ENCODE peak calls at places on chromosomes 13 and 19, in nine cellular contexts. M is lower lobe of right lung, E is upper lobe of left lung, Q is RWPE2, L is mucosa of descending colon, J is DND-41, X is PC-3, D is pancreas, K is K562. F is an unnamed sample.

GRCh38 chr19:12647047-12647446 is 19.5 kb downstream of the MAN2B1 start:
- ATAC-seq in D (no peak), J (no peak), Q (no peak), K (no peak), L (no peak), E (no peak), M (peak; percentile 24), X (no peak), F (no peak)

GRCh38 chr19:46721269-46722003 is 4.5 kb upstream of the PRKD2 start:
- ATAC-seq in X (no peak), J (no peak), L (no peak), D (no peak), K (peak; percentile 49), M (no peak), Q (no peak), E (no peak), F (no peak)

GRCh38 chr13:55571237-55571867 is 1569.4 kb upstream of the PRR20A start:
- ATAC-seq in E (no peak), D (no peak), K (no peak), J (no peak), X (no peak), L (no peak), M (no peak), Q (no peak), F (no peak)

GRCh38 chr13:36154567-36155231 is 23.5 kb upstream of the DCLK1 start:
- ATAC-seq in L (no peak), M (peak; percentile 16), D (no peak), J (no peak), K (no peak), E (peak; percentile 47), Q (no peak), X (no peak), F (peak; percentile 46)

GRCh38 chr13:66845393-66845792 is 384.7 kb downstream of the PCDH9 start:
- ATAC-seq in M (no peak), L (no peak), K (no peak), J (no peak), E (peak; percentile 6), Q (no peak), X (no peak), D (no peak), F (no peak)

GRCh38 chr19:48997972-48998371 is 4.3 kb downstream of the RUVBL2 start:
- ATAC-seq in M (no peak), J (no peak), X (no peak), E (no peak), D (no peak), K (peak; percentile 53), Q (no peak), L (no peak), F (no peak)

GRCh38 chr19:35484637-35485036 is 5.6 kb downstream of the KRTDAP start:
- ATAC-seq in J (no peak), L (peak; percentile 25), Q (no peak), M (no peak), K (no peak), E (no peak), D (no peak), X (no peak), F (no peak)

GRCh38 chr19:46337487-46337886 is 9.4 kb upstream of the PPP5C start:
- ATAC-seq in D (no peak), L (no peak), Q (no peak), X (no peak), K (no peak), J (no peak), M (no peak), E (no peak), F (no peak)

GRCh38 chr19:46350758-46351159 is 3.9 kb downstream of the PPP5C start:
- ATAC-seq in Q (no peak), K (no peak), M (no peak), L (no peak), D (peak; percentile 20), X (no peak), J (no peak), E (no peak), F (no peak)

GRCh38 chr13:43325636-43326035 is 302.2 kb downstream of the DNAJC15 start:
- ATAC-seq in X (no peak), Q (no peak), J (no peak), E (no peak), M (no peak), D (no peak), K (no peak), L (no peak), F (no peak)

GRCh38 chr13:31234729-31235128 is 35.0 kb downstream of the B3GLCT start:
- ATAC-seq in Q (peak; percentile 50), L (peak; percentile 39), M (no peak), E (peak; percentile 12), D (no peak), K (peak; percentile 79), J (peak; percentile 47), X (peak; percentile 68), F (no peak)

GRCh38 chr13:41577437-41577836 is 120.1 kb downstream of the RGCC start:
- ATAC-seq in M (peak; percentile 96), L (no peak), X (no peak), J (no peak), D (peak; percentile 69), E (peak; percentile 89), Q (no peak), K (no peak), F (peak; percentile 90)

GRCh38 chr13:36163809-36164308 is 32.7 kb upstream of the DCLK1 start:
- ATAC-seq in X (no peak), J (no peak), M (peak; percentile 97), E (peak; percentile 58), D (peak; percentile 57), K (no peak), Q (peak; percentile 95), L (no peak), F (peak; percentile 34)

GRCh38 chr19:38223119-38223523 is 901 bp downstream of the DPF1 start:
- ATAC-seq in J (no peak), E (no peak), L (no peak), D (no peak), X (no peak), M (no peak), Q (no peak), K (no peak), F (no peak)

GRCh38 chr13:87982436-87982835 is 311.3 kb downstream of the SLITRK5 start:
- ATAC-seq in E (no peak), D (no peak), M (no peak), K (no peak), L (no peak), X (no peak), J (no peak), Q (no peak), F (no peak)

GRCh38 chr13:91893040-91893439 is 494.6 kb downstream of the GPC5 start:
- ATAC-seq in L (no peak), D (no peak), M (no peak), X (no peak), Q (no peak), J (no peak), K (no peak), E (no peak), F (no peak)

GRCh38 chr13:43170497-43170896 is 147.1 kb downstream of the DNAJC15 start:
- ATAC-seq in Q (no peak), J (no peak), K (no peak), M (no peak), D (no peak), X (no peak), L (no peak), E (no peak), F (no peak)

DNA sequence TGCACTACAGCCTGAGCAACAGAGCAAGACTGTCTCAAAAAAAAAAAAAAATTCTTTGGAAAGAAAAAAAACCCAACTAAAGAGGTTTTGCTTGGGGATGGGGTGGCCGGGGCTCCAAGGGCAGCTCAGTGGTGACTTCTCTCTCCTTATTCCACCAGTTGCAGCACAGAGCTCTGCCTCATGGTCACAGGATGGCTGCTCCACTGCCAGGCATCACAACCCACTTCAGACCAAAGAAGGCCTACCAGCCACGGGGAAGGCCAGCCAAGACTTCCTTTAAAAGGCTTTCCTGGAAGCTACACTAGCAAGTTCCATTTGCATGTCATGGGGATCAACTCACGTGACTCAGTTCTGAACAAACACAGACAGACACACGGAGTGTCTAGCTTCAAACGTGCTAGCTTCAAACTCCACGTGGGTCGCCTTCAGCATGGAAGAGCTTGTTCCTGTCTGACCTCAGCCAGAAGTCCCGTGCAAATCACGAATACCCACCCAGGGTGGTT is 13.2 kb upstream of the EIF3G start:
- ATAC-seq in X (no peak), K (no peak), M (no peak), L (no peak), J (no peak), D (no peak), E (no peak), Q (no peak), F (no peak)
- H3K4me1 ChIP-seq in X (no peaks in the 10 kb centered on the region), K (peaks cover 12% of the 10 kb centered on the region), M (no peaks in the 10 kb centered on the region), L (no peaks in the 10 kb centered on the region), J (no peaks in the 10 kb centered on the region), D (no peaks in the 10 kb centered on the region), E (no peaks in the 10 kb centered on the region), Q (peaks cover 5% of the 10 kb centered on the region), F (no peaks in the 10 kb centered on the region)

GRCh38 chr19:29946645-29947044 is 4.6 kb downstream of the URI1 start:
- ATAC-seq in M (no peak), E (no peak), K (peak; percentile 8), Q (no peak), J (no peak), D (no peak), X (no peak), L (no peak), F (no peak)
- H3K4me1 ChIP-seq in M (peaks cover 29% of the 10 kb centered on the region), E (peaks cover 23% of the 10 kb centered on the region), K (peaks cover 9% of the 10 kb centered on the region), Q (peaks cover 32% of the 10 kb centered on the region), J (peaks cover 26% of the 10 kb centered on the region), D (peaks cover 23% of the 10 kb centered on the region), X (peaks cover 15% of the 10 kb centered on the region), L (peaks cover 9% of the 10 kb centered on the region), F (peaks cover 58% of the 10 kb centered on the region)

DNA sequence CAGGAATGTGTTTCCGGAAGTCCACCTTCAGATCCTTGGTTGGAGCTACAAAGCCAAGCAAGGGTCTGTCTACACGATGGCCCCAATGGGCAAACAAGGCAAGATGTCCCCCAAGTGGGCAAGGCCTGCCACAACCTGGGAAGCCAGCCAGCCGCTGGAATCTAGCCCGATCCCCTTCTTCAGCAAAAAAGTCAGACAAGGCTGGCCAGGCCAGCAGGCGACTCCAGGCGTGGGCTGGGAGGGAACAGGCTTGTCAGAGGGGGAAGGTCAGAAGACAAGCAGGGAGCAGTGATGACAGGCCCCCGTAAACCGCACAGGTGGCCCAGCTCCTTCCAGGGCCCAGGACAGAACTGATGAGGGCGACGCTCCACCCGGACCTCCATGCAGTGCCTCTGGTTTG is 69.7 kb upstream of the WASF3 start:
- ATAC-seq in M (no peak), D (no peak), X (no peak), K (no peak), J (no peak), Q (no peak), E (no peak), L (no peak), F (no peak)
- H3K4me1 ChIP-seq in M (no peaks in the 10 kb centered on the region), D (no peaks in the 10 kb centered on the region), X (no peaks in the 10 kb centered on the region), K (no peaks in the 10 kb centered on the region), J (no peaks in the 10 kb centered on the region), Q (no peaks in the 10 kb centered on the region), E (no peaks in the 10 kb centered on the region), L (no peaks in the 10 kb centered on the region), F (no peaks in the 10 kb centered on the region)

DNA sequence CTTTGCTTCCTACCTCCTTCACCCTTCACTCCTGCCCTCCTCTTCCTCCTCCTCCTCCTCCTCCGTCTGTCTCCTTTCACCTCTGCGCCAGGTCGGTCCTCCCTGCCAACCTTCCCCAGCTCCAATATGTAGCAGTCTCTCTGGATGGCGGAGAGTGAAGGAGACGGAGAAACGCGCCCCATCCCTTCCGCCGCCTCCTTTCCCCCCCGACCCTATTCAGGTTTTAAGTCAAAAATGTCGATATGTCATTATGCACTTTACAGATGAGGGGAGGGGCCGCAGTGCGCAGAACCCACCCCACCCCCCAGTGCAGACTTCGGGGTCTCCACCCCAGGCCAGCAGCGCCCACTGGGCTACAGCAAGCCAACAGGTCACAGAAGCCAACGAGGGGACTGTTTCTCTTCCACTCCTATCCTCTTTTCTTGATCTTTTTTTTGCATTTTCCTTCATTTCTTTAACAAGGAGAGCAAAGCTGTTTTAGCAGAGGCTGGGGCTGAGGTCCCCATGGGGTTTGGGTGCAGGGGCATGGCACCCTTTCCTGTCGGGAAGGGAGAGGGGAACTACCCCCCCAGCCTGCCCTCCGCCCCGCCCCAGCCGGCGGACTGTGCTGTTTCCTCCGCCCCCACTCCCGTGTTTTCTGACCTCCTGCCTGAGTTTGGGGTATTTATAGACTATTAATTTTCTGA is 9.2 kb downstream of the MIDN start:
- ATAC-seq in J (no peak), Q (no peak), M (no peak), E (no peak), D (no peak), K (no peak), L (no peak), X (no peak), F (no peak)
- H3K4me1 ChIP-seq in J (peaks cover 83% of the 10 kb centered on the region), Q (peaks cover 42% of the 10 kb centered on the region), M (peaks cover 91% of the 10 kb centered on the region), E (peaks cover 88% of the 10 kb centered on the region), D (peaks cover 76% of the 10 kb centered on the region), K (peaks cover 100% of the 10 kb centered on the region), L (peaks cover 77% of the 10 kb centered on the region), X (peaks cover 44% of the 10 kb centered on the region), F (peaks cover 68% of the 10 kb centered on the region)

F was measured in gastroesophageal sphincter.